ENCODE peak calls at places on chromosomes 11 and 22, in five cellular contexts. B is activated naive CD8-positive, alpha-beta T cell treated with anti-CD3 and anti-CD28 coated beads for 36 hours; M is neural progenitor cell; Z is AG08395; T is HEK293T. K is an unnamed sample.
A peak's percentile ranks its signal among the peaks of the same experiment; 100 is the strongest.

GRCh38 chr22:24758164-24758799 is 16.2 kb downstream of the PIWIL3 start:
- DNase-seq in B (peak; percentile 31), T (peak; percentile 54), Z (peak; percentile 64), M (peak; percentile 78), K (peak; percentile 47)

GRCh38 chr22:26977741-26978140 is 320.4 kb downstream of the MIAT start:
- DNase-seq in Z (no peak), B (no peak), M (peak; percentile 63), T (no peak), K (no peak)

GRCh38 chr11:67695606-67696005 is 21.2 kb upstream of the ALDH3B2 start:
- DNase-seq in T (no peak), B (no peak), M (no peak), Z (no peak), K (no peak)

GRCh38 chr11:123454060-123454651 is 24.1 kb downstream of the GRAMD1B start:
- DNase-seq in Z (peak; percentile 43), T (no peak), M (no peak), B (peak; percentile 72), K (peak; percentile 27)

GRCh38 chr22:30490399-30490798 is 15.1 kb downstream of the SEC14L4 start:
- DNase-seq in Z (no peak), M (peak; percentile 30), B (no peak), T (peak; percentile 50), K (no peak)

GRCh38 chr11:76793391-76793811 is 10.2 kb downstream of the TSKU start:
- DNase-seq in M (peak; percentile 80), T (no peak), B (no peak), Z (no peak), K (no peak)

GRCh38 chr11:8168485-8169257 is at the start of gene RIC3:
- DNase-seq in T (no peak), M (peak; percentile 78), B (peak; percentile 65), Z (no peak), K (no peak)

GRCh38 chr11:57479925-57480324 is 19.6 kb downstream of the RTN4RL2 start:
- DNase-seq in T (no peak), M (no peak), Z (no peak), B (no peak), K (no peak)

GRCh38 chr11:2314525-2315394 is 12.9 kb downstream of the TSPAN32 start:
- DNase-seq in Z (peak; percentile 91), B (no peak), M (no peak), T (no peak), K (peak; percentile 43)

GRCh38 chr22:31923761-31924160 is 20.6 kb upstream of the YWHAH start:
- DNase-seq in T (no peak), Z (no peak), B (no peak), M (no peak), K (no peak)

GRCh38 chr11:69135420-69136363 is 20.0 kb upstream of the SMIM38 start:
- DNase-seq in Z (no peak), B (no peak), M (no peak), T (no peak), K (no peak)

GRCh38 chr11:2930705-2931415 is 1.6 kb upstream of the PHLDA2 start:
- DNase-seq in T (peak; percentile 53), Z (peak; percentile 33), M (peak; percentile 79), B (peak; percentile 56), K (peak; percentile 42)

GRCh38 chr11:64638017-64638664 is 47.1 kb downstream of the SLC22A12 start:
- DNase-seq in T (no peak), Z (no peak), B (no peak), M (peak; percentile 70), K (no peak)

GRCh38 chr11:35099278-35100018 is 39.5 kb upstream of the CD44 start:
- DNase-seq in M (no peak), B (no peak), Z (peak; percentile 71), T (no peak), K (peak; percentile 62)

GRCh38 chr11:45560935-45561330 is 104.5 kb downstream of the CHST1 start:
- DNase-seq in Z (no peak), B (no peak), M (no peak), T (no peak), K (no peak)

GRCh38 chr11:117907276-117908110 is 21.7 kb downstream of the TMPRSS13 start:
- DNase-seq in B (peak; percentile 77), T (peak; percentile 95), Z (peak; percentile 96), M (peak; percentile 70), K (peak; percentile 94)

GRCh38 chr11:10481567-10482349 is 26.7 kb downstream of the AMPD3 start:
- DNase-seq in B (no peak), M (no peak), Z (no peak), T (no peak), K (no peak)

K was measured in iris pigment epithelial cell.